ENCODE peak calls at places on chromosomes 11 and 22, in ten cellular contexts. H is bronchial epithelial cell, K is transverse colon, N is cardiac muscle cell, O is fibroblast of mammary gland, R is MM.1S, M is GM23338, J is gastrocnemius medialis, L is Peyer's patch, Z is pancreas. T is an unnamed sample.

GRCh38 chr11:110056956-110057355 is 36.2 kb upstream of the ZC3H12C start:
- DNase-seq in H (no peak), K (no peak), N (no peak), O (no peak), R (no peak), M (no peak), J (no peak), L (no peak), Z (no peak), T (no peak)

GRCh38 chr22:42983470-42983869 is 31.5 kb downstream of the PACSIN2 start:
- DNase-seq in H (no peak), K (no peak), N (no peak), O (no peak), R (no peak), M (no peak), J (no peak), L (no peak), Z (no peak), T (no peak)

GRCh38 chr22:17917490-17917983 is 106.8 kb downstream of the MICAL3 start:
- DNase-seq in H (peak), K (peak), N (no peak), O (no peak), R (no peak), M (no peak), J (peak), L (peak), Z (no peak), T (no peak)

GRCh38 chr11:36455658-36456111 is 54.4 kb downstream of the TRAF6 start:
- DNase-seq in H (peak), K (peak), N (peak), O (peak), R (no peak), M (peak), J (peak), L (no peak), Z (no peak), T (no peak)

GRCh38 chr11:22331771-22332170 is 6.4 kb upstream of the SLC17A6 start:
- DNase-seq in H (peak), K (no peak), N (no peak), O (no peak), R (peak), M (no peak), J (no peak), L (no peak), Z (no peak), T (no peak)

GRCh38 chr11:123122341-123122740 is 60.4 kb upstream of the HSPA8 start:
- DNase-seq in H (peak), K (peak), N (peak), O (peak), R (no peak), M (no peak), J (peak), L (no peak), Z (no peak), T (no peak)

GRCh38 chr11:83063073-83063754 is 8.5 kb downstream of the RAB30 start:
- DNase-seq in H (peak), K (no peak), N (peak), O (peak), R (peak), M (peak), J (no peak), L (no peak), Z (no peak), T (peak)

GRCh38 chr11:34263462-34264186 is 94.2 kb downstream of the ABTB2 start:
- DNase-seq in H (peak), K (peak), N (peak), O (peak), R (no peak), M (no peak), J (peak), L (peak), Z (peak), T (no peak)

GRCh38 chr11:34204396-34205279 is 99.2 kb downstream of the NAT10 start:
- DNase-seq in H (peak), K (no peak), N (no peak), O (no peak), R (no peak), M (peak), J (no peak), L (no peak), Z (no peak), T (no peak)

GRCh38 chr11:44949160-44950035 is 1.3 kb downstream of the TP53I11 start:
- DNase-seq in H (no peak), K (peak), N (peak), O (peak), R (no peak), M (peak), J (no peak), L (peak), Z (peak), T (no peak)

GRCh38 chr11:117390743-117391142 is 63.1 kb downstream of the CEP164 start:
- DNase-seq in H (no peak), K (no peak), N (no peak), O (no peak), R (no peak), M (no peak), J (no peak), L (no peak), Z (no peak), T (no peak)

DNA sequence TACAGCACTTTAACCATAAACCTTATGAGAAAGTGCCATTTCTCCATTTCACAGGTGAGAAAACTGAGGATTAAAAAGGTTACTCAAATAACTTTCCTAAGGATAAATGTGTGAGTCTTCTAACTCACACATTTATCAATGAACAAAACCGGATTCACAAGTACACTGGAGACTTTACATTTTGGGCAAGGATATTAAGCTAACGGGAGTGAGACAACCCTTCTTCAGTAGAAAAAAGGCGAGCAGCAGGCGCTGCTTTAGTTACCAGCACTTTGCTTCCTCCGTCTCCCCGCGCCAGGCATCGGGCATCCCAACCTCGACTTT is 356 bp upstream of the TTC12 start:
- DNase-seq in H (no peak), K (no peak), N (no peak), O (no peak), R (no peak), M (no peak), J (no peak), L (no peak), Z (no peak), T (no peak)
- H3K4me3 ChIP-seq in H (no peak), K (peak), N (peak), O (peak), R (peak), M (peak), J (peak), L (peak), Z (peak), T (peak)

GRCh38 chr22:41446639-41447434 is at the start of gene TOB2:
- DNase-seq in H (peak), K (peak), N (peak), O (peak), R (peak), M (peak), J (peak), L (peak), Z (peak), T (peak)

GRCh38 chr22:41446057-41446501 is 522 bp downstream of the TOB2 start:
- DNase-seq in H (no peak), K (peak), N (no peak), O (no peak), R (peak), M (peak), J (no peak), L (peak), Z (peak), T (no peak)

GRCh38 chr22:41447435-41448188 is 1.0 kb upstream of the TOB2 start:
- DNase-seq in H (peak), K (peak), N (peak), O (peak), R (peak), M (peak), J (peak), L (peak), Z (peak), T (no peak)

GRCh38 chr22:41449321-41449720 is 2.7 kb upstream of the TOB2 start:
- DNase-seq in H (peak), K (no peak), N (no peak), O (peak), R (no peak), M (no peak), J (no peak), L (no peak), Z (peak), T (no peak)

GRCh38 chr22:41448189-41448808 is 1.7 kb upstream of the TOB2 start:
- DNase-seq in H (peak), K (peak), N (peak), O (peak), R (peak), M (peak), J (peak), L (peak), Z (peak), T (peak)
- TF ChIP-seq CTCF in H (no peak), K (no peak), N (no peak), O (no peak), R (no peak), M (no peak), J (no peak), L (no peak), Z (no peak), T (no peak)

DNA sequence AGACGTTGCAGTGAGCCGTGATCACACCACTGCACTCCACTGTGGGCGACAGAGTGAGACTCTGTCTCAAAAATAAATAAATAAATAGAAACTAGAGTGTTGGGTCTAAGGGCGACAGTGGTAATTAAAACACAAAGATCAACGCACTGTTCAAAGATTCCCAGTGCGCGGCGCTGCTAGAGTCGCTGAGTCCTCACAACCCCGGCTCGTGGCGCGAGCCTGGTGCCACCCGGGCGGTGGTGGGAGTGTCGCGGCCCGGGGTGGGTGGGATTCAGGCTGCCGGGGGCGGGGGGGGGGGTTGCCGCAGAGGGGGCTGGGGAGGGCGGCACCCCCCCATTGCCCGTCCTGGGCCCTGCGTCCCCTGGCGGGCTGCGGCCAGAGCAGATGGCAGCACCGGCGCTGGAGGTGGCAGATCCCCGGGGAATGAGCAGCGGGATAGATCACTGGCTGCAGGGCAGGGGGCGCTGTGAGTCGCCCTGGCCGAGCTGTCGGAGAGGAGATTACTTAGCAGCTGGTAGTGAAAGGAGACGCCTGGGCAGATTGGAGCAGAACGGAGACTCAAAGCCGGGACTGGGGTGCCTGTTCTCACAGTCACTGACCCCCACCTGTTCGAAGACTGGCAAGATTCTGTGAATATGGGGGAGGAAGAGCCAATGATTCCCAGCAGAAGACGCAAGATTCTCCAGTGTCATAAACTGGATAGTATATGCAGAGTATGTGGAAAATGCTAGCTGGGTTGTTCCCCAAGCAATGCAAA is 30.2 kb upstream of the APOBEC3A start:
- DNase-seq in H (peak), K (peak), N (peak), O (peak), R (peak), M (peak), J (peak), L (peak), Z (peak), T (no peak)
- H3K4me3 ChIP-seq in H (no peak), K (peak), N (peak), O (no peak), R (no peak), M (peak), J (peak), L (peak), Z (peak), T (peak)

GRCh38 chr11:18270102-18270501 is 4.0 kb downstream of the SAA1 start:
- DNase-seq in H (no peak), K (no peak), N (no peak), O (no peak), R (no peak), M (peak), J (no peak), L (no peak), Z (no peak), T (no peak)
- TF ChIP-seq CTCF in H (no peak), K (no peak), N (no peak), O (no peak), R (no peak), M (peak), J (no peak), L (no peak), Z (no peak), T (no peak)

GRCh38 chr22:27796829-27797792 is 4.4 kb downstream of the MN1 start:
- DNase-seq in H (no peak), K (no peak), N (no peak), O (no peak), R (no peak), M (no peak), J (peak), L (no peak), Z (no peak), T (no peak)
- H3K4me3 ChIP-seq in H (no peak), K (no peak), N (peak), O (no peak), R (no peak), M (peak), J (peak), L (no peak), Z (no peak), T (no peak)

DNA sequence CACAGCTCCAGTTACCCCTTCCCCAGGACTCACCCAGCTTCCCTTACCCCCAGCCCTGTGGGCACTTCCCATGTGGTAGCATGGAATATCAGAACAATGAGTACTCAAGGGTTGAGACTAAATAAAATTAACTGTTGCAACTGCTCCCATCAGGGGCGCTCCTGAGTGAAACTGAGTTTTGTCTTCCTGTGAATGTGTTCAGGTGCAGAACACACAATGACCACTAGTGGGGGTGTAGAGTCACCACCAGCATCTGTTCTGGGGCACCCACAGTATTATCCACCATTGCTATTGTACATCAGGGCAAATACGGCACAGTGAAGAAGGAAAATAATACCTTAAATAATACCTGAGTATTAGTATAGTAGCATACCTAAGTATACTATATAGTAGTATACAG is 689.7 kb downstream of the TBC1D22A start:
- DNase-seq in H (no peak), K (no peak), N (no peak), O (no peak), R (no peak), M (peak), J (no peak), L (no peak), Z (no peak), T (no peak)
- TF ChIP-seq CTCF in H (no peak), K (peak), N (no peak), O (no peak), R (peak), M (no peak), J (no peak), L (peak), Z (no peak), T (peak)

GRCh38 chr11:10080134-10080533 is 213.9 kb downstream of the SBF2 start:
- DNase-seq in H (no peak), K (no peak), N (no peak), O (no peak), R (no peak), M (no peak), J (no peak), L (no peak), Z (no peak), T (no peak)
- H3K4me3 ChIP-seq in H (no peak), K (no peak), N (no peak), O (no peak), R (no peak), M (no peak), J (no peak), L (no peak), Z (no peak), T (no peak)